ENCODE peak calls at places on chromosomes 16 and 17, in six cellular contexts. L, H, B, R, O and F are unnamed samples. For H3K9me3, the result is how much of the 10 kb centered on the place peaks cover.

GRCh38 chr17:7176870-7177209 is 2.3 kb downstream of the ASGR1 start:
- DNase-seq in L (no peak), H (no peak), B (no peak), R (no peak), O (no peak), F (no peak)

GRCh38 chr17:34999456-34999855 is 19.1 kb downstream of the LIG3 start:
- DNase-seq in L (no peak), H (no peak), B (no peak), R (no peak), O (no peak), F (no peak)

GRCh38 chr16:72501739-72502653 is 330.0 kb upstream of the PMFBP1 start:
- DNase-seq in L (no peak), H (peak), B (no peak), R (peak), O (peak), F (peak)

GRCh38 chr16:74785031-74785430 is 10.4 kb upstream of the FA2H start:
- DNase-seq in L (no peak), H (no peak), B (no peak), R (no peak), O (no peak), F (no peak)

GRCh38 chr16:50422926-50423325 is 54.1 kb upstream of the BRD7 start:
- DNase-seq in L (no peak), H (no peak), B (no peak), R (no peak), O (no peak), F (no peak)

GRCh38 chr16:86618431-86619262 is 40.3 kb downstream of the FOXL1 start:
- DNase-seq in L (no peak), H (no peak), B (no peak), R (peak), O (peak), F (peak)

GRCh38 chr16:22092143-22092933 is at the start of gene VWA3A:
- DNase-seq in L (no peak), H (no peak), B (no peak), R (peak), O (peak), F (peak)

GRCh38 chr16:30949655-30950515 is 1.0 kb downstream of the ORAI3 start:
- DNase-seq in L (peak), H (peak), B (no peak), R (peak), O (peak), F (no peak)

GRCh38 chr16:67195676-67196075 is 3.3 kb upstream of the ELMO3 start:
- DNase-seq in L (no peak), H (no peak), B (no peak), R (no peak), O (no peak), F (no peak)

GRCh38 chr17:9072626-9073339 is 51.5 kb downstream of the NTN1 start:
- DNase-seq in L (no peak), H (peak), B (no peak), R (no peak), O (no peak), F (no peak)

GRCh38 chr17:70128727-70129238 is 40.5 kb upstream of the KCNJ2 start:
- DNase-seq in L (no peak), H (no peak), B (no peak), R (no peak), O (no peak), F (no peak)
- H3K9me3 ChIP-seq in L (under half), H (under half), B (under half), R (under half), O (under half), F (under half)

GRCh38 chr16:27618140-27618539 is 68.2 kb downstream of the KATNIP start:
- DNase-seq in L (no peak), H (no peak), B (no peak), R (no peak), O (no peak), F (no peak)

GRCh38 chr16:27620533-27620932 is 70.6 kb downstream of the KATNIP start:
- DNase-seq in L (no peak), H (no peak), B (no peak), R (peak), O (peak), F (no peak)

GRCh38 chr16:27618611-27619380 is 68.9 kb downstream of the KATNIP start:
- DNase-seq in L (no peak), H (no peak), B (no peak), R (no peak), O (no peak), F (no peak)

DNA sequence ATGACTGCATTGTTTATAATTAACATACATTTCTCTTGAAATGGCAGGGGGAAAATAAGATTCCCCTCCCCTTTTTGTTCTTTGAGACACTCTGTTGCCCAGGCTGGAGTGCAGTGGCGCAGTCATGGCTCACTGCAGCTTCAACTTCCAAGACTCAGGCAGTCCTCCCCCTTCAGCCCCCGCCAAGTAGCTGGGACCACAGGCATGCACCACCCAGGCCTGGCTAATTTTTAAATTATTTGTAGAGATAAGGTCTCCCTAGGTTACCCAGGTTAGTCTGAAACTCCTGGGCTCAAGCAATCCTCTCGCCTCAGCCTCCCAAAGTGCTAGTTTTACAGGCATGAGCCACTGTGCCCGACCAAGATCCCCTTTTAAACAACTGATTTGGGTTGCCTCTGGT is 67.7 kb downstream of the KATNIP start:
- DNase-seq in L (no peak), H (no peak), B (no peak), R (no peak), O (no peak), F (no peak)
- H3K9me3 ChIP-seq in L (under half), H (under half), B (under half), R (under half), O (under half), F (under half)

DNA sequence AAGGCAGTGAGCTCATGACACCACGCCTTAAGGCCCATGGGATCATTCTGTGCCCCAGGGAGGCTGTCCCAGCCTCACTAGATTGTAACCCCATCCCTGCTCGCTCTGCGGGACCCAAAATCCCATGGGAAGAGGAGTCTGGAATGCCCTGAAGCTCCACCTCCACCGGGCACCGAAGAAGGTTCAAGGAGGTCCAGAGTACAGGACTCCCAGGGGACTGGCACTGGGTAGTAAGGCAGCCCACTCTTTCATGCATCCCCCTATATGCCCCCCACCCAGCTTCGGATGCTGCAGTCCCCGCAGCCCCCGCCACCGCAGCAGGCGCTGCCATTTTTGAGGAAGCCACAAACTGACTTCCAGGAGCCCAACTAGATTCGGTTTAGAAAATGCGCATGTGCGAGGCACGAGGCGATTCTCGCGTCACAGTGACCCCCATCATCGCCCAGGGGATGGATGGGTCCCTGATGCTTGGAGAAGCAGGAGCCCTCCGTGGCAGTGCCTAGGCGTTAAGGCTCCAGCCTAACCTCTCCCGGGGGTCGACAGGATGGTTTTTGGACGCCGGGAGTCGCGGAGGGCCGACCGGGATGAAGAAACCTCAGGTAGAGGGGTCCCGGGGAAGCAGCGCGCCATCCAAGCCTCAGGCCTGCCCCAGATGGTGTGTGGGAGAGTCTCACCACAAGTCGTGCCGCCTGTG is 1681.0 kb downstream of the TP53TG3F start:
- DNase-seq in L (no peak), H (no peak), B (no peak), R (no peak), O (no peak), F (no peak)
- H3K9me3 ChIP-seq in L (under half), H (half or more), B (under half), R (under half), O (under half), F (half or more)

GRCh38 chr17:73924488-73925186 is 278.8 kb upstream of the RPL38 start:
- DNase-seq in L (no peak), H (no peak), B (no peak), R (no peak), O (no peak), F (no peak)
- H3K9me3 ChIP-seq in L (under half), H (under half), B (under half), R (under half), O (under half), F (under half)

GRCh38 chr17:2337811-2338657 is 733 bp downstream of the SGSM2 start:
- DNase-seq in L (peak), H (peak), B (peak), R (peak), O (peak), F (no peak)

GRCh38 chr17:2335726-2336214 is 487 bp downstream of the TSR1 start:
- DNase-seq in L (no peak), H (peak), B (no peak), R (no peak), O (no peak), F (no peak)

GRCh38 chr17:2331303-2331702 is 5.0 kb downstream of the TSR1 start:
- DNase-seq in L (no peak), H (no peak), B (no peak), R (no peak), O (no peak), F (no peak)

GRCh38 chr17:2337152-2337810 is at the start of gene SGSM2:
- DNase-seq in L (peak), H (peak), B (peak), R (peak), O (peak), F (no peak)

GRCh38 chr17:2336215-2337151 is at the start of gene TSR1:
- DNase-seq in L (peak), H (peak), B (peak), R (peak), O (peak), F (peak)
- H3K9me3 ChIP-seq in L (under half), H (under half), B (under half), R (under half), O (under half), F (under half)